ENCODE peak calls at places on chromosome 17, in six cellular contexts. I is spleen; E is heart left ventricle; P is activated naive CD8-positive, alpha-beta T cell treated with anti-CD3 and anti-CD28 coated beads for 36 hours; H is PC-9; W is stomach. X is an unnamed sample.

GRCh38 chr17:19004601-19005441 is at the start of gene FAM83G:
- DNase-seq in I (peak; percentile 93), E (peak; percentile 34), P (peak; percentile 93), H (peak; percentile 72), W (peak; percentile 89), X (peak; percentile 88)

GRCh38 chr17:76558210-76559095 is 18.6 kb downstream of the PRCD start:
- DNase-seq in I (no peak), E (no peak), P (no peak), H (no peak), W (no peak), X (no peak)

GRCh38 chr17:46771601-46772012 is 46.9 kb downstream of the WNT3 start:
- DNase-seq in I (no peak), E (peak; percentile 51), P (peak; percentile 33), H (no peak), W (peak; percentile 26), X (peak; percentile 21)

GRCh38 chr17:733743-734142 is 1.3 kb downstream of the TLCD3A start:
- DNase-seq in I (no peak), E (no peak), P (no peak), H (no peak), W (no peak), X (no peak)

GRCh38 chr17:18160128-18160856 is 23.3 kb upstream of the ALKBH5 start:
- DNase-seq in I (no peak), E (no peak), P (no peak), H (no peak), W (no peak), X (no peak)

GRCh38 chr17:7315570-7316243 is 547 bp upstream of the GPS2 start:
- DNase-seq in I (peak; percentile 84), E (no peak), P (no peak), H (no peak), W (peak; percentile 77), X (no peak)

GRCh38 chr17:9531080-9531479 is 44.5 kb downstream of the STX8 start:
- DNase-seq in I (no peak), E (no peak), P (no peak), H (no peak), W (no peak), X (no peak)

GRCh38 chr17:15649861-15650391 is 30.4 kb upstream of the FBXW10B start:
- DNase-seq in I (no peak), E (peak; percentile 43), P (no peak), H (peak; percentile 79), W (peak; percentile 78), X (peak; percentile 70)

GRCh38 chr17:7686221-7687071 is 844 bp downstream of the TP53 start:
- DNase-seq in I (peak; percentile 91), E (peak; percentile 82), P (peak; percentile 78), H (peak; percentile 66), W (peak; percentile 76), X (peak; percentile 80)

GRCh38 chr17:28344435-28344901 is 8.9 kb downstream of the TNFAIP1 start:
- DNase-seq in I (no peak), E (no peak), P (no peak), H (no peak), W (no peak), X (no peak)

GRCh38 chr17:39073916-39074315 is 77.5 kb downstream of the PLXDC1 start:
- DNase-seq in I (no peak), E (no peak), P (no peak), H (no peak), W (no peak), X (no peak)

GRCh38 chr17:18379246-18380146 is 1.9 kb downstream of the EVPLL start:
- DNase-seq in I (peak; percentile 58), E (no peak), P (no peak), H (no peak), W (no peak), X (no peak)

GRCh38 chr17:30920282-30920681 is 1.5 kb upstream of the ADAP2 start:
- DNase-seq in I (no peak), E (peak; percentile 49), P (no peak), H (no peak), W (no peak), X (no peak)

GRCh38 chr17:14282700-14283099 is 18.2 kb upstream of the HS3ST3B1 start:
- DNase-seq in I (no peak), E (no peak), P (no peak), H (no peak), W (no peak), X (no peak)

GRCh38 chr17:33290156-33290697 is 2.9 kb downstream of the ASIC2 start:
- DNase-seq in I (no peak), E (no peak), P (no peak), H (no peak), W (no peak), X (no peak)

GRCh38 chr17:42881768-42882565 is 18.6 kb upstream of the G6PC1 start:
- DNase-seq in I (no peak), E (no peak), P (no peak), H (no peak), W (no peak), X (peak; percentile 75)

GRCh38 chr17:51857052-51857593 is 301.4 kb downstream of the CA10 start:
- DNase-seq in I (no peak), E (no peak), P (no peak), H (no peak), W (no peak), X (no peak)

GRCh38 chr17:49955157-49955556 is 13.8 kb upstream of the DLX4 start:
- DNase-seq in I (no peak), E (no peak), P (no peak), H (peak; percentile 45), W (no peak), X (no peak)

GRCh38 chr17:51056813-51057510 is 63.7 kb downstream of the SPAG9 start:
- DNase-seq in I (no peak), E (no peak), P (peak; percentile 5), H (peak; percentile 58), W (no peak), X (peak; percentile 25)

GRCh38 chr17:74659898-74660297 is 36.4 kb upstream of the CD300E start:
- DNase-seq in I (no peak), E (no peak), P (no peak), H (no peak), W (no peak), X (no peak)

GRCh38 chr17:50361561-50362480 is 11.2 kb downstream of the MRPL27 start:
- DNase-seq in I (no peak), E (no peak), P (peak; percentile 48), H (peak; percentile 56), W (peak; percentile 73), X (peak; percentile 59)

GRCh38 chr17:5557485-5557884 is 26.8 kb downstream of the NLRP1 start:
- DNase-seq in I (no peak), E (no peak), P (no peak), H (peak; percentile 53), W (no peak), X (no peak)

GRCh38 chr17:13775450-13775849 is 173.7 kb upstream of the HS3ST3A1 start:
- DNase-seq in I (no peak), E (no peak), P (no peak), H (no peak), W (no peak), X (no peak)

GRCh38 chr17:30093463-30094147 is 23.0 kb upstream of the NSRP1 start:
- DNase-seq in I (no peak), E (peak; percentile 29), P (peak; percentile 39), H (peak; percentile 40), W (peak; percentile 38), X (peak; percentile 30)

GRCh38 chr17:65431116-65431515 is 130.3 kb downstream of the AXIN2 start:
- DNase-seq in I (no peak), E (no peak), P (no peak), H (no peak), W (no peak), X (no peak)

GRCh38 chr17:81551458-81552243 is 502 bp downstream of the FAAP100 start:
- DNase-seq in I (peak; percentile 85), E (no peak), P (peak; percentile 21), H (no peak), W (no peak), X (peak; percentile 45)

GRCh38 chr17:61218438-61218837 is 181.2 kb upstream of the TBX2 start:
- DNase-seq in I (no peak), E (no peak), P (no peak), H (no peak), W (no peak), X (no peak)

GRCh38 chr17:69733171-69734014 is 318.9 kb downstream of the MAP2K6 start:
- DNase-seq in I (no peak), E (peak; percentile 19), P (no peak), H (peak; percentile 44), W (no peak), X (peak; percentile 17)

GRCh38 chr17:38512473-38513058 is 84.3 kb downstream of the ARHGAP23 start:
- DNase-seq in I (no peak), E (no peak), P (no peak), H (no peak), W (no peak), X (no peak)

GRCh38 chr17:67707442-67707841 is 10.3 kb upstream of the NOL11 start:
- DNase-seq in I (no peak), E (no peak), P (no peak), H (no peak), W (no peak), X (no peak)

GRCh38 chr17:63998721-63999679 is 849 bp downstream of the PRR29 start:
- DNase-seq in I (peak; percentile 81), E (no peak), P (no peak), H (no peak), W (no peak), X (no peak)

GRCh38 chr17:75639771-75640555 is 6.7 kb downstream of the SMIM5 start:
- DNase-seq in I (peak; percentile 67), E (no peak), P (no peak), H (peak; percentile 76), W (peak; percentile 83), X (peak; percentile 97)

GRCh38 chr17:39750131-39751015 is 12.6 kb downstream of the GRB7 start:
- DNase-seq in I (peak; percentile 63), E (peak; percentile 63), P (no peak), H (peak; percentile 39), W (no peak), X (peak; percentile 88)